ENCODE peak calls at places on chromosomes 11 and 22, in nine cellular contexts. U is left ventricle myocardium inferior, N is AG09309, O is right lobe of liver, L is choroid plexus epithelial cell, I is fibroblast of mammary gland, J is AG10803, T is IMR-90, B is GM12865. P is an unnamed sample.

GRCh38 chr22:34414467-34415440 is 494.5 kb upstream of the LARGE1 start:
- DNase-seq in L (peak), J (peak), U (no peak), T (no peak), B (peak), O (peak), I (peak), N (no peak), P (no peak)

GRCh38 chr22:27247691-27248434 is 553.7 kb downstream of the MN1 start:
- DNase-seq in T (no peak), U (no peak), I (peak), N (no peak), L (peak), J (peak), O (no peak), B (no peak), P (peak)

GRCh38 chr11:119501777-119502405 is 78.9 kb upstream of the THY1 start:
- DNase-seq in I (no peak), N (no peak), L (no peak), T (no peak), B (no peak), U (no peak), O (no peak), J (no peak), P (no peak)

GRCh38 chr22:27499121-27499520 is 302.4 kb downstream of the MN1 start:
- DNase-seq in L (no peak), O (no peak), J (no peak), N (no peak), B (no peak), I (no peak), T (no peak), U (no peak), P (no peak)

GRCh38 chr11:113730887-113731726 is 25.0 kb upstream of the TMPRSS5 start:
- DNase-seq in N (peak), O (no peak), J (peak), I (peak), L (peak), B (peak), U (no peak), T (peak), P (peak)

GRCh38 chr11:58318532-58318931 is 40.3 kb downstream of the OR5B17 start:
- DNase-seq in I (peak), T (peak), N (peak), O (no peak), J (peak), L (peak), U (no peak), B (no peak), P (peak)

GRCh38 chr11:2799881-2800654 is 85.5 kb downstream of the CDKN1C start:
- DNase-seq in J (no peak), B (no peak), T (no peak), L (no peak), N (no peak), I (no peak), O (peak), U (peak), P (no peak)

GRCh38 chr11:73931039-73931645 is 19.7 kb upstream of the DNAJB13 start:
- DNase-seq in I (peak), U (no peak), B (peak), N (peak), J (peak), O (no peak), L (peak), T (peak), P (peak)

GRCh38 chr22:23529166-23530103 is 50.7 kb downstream of the IGLL1 start:
- DNase-seq in O (no peak), N (no peak), L (no peak), I (no peak), J (no peak), U (no peak), T (no peak), B (no peak), P (no peak)

GRCh38 chr11:32473282-32473909 is 38.1 kb upstream of the WT1 start:
- DNase-seq in L (no peak), O (no peak), N (no peak), I (no peak), B (no peak), T (no peak), U (no peak), J (no peak), P (no peak)

GRCh38 chr11:118398797-118399564 is 2.4 kb upstream of the ATP5MG start:
- DNase-seq in J (no peak), U (no peak), I (no peak), N (no peak), L (peak), B (peak), T (peak), O (no peak), P (no peak)

GRCh38 chr22:18000441-18001039 is 23.8 kb downstream of the MICAL3 start:
- DNase-seq in J (no peak), N (no peak), O (peak), B (no peak), T (no peak), I (no peak), U (no peak), L (no peak), P (peak)

GRCh38 chr11:555500-556174 is 4.9 kb downstream of the LMNTD2 start:
- DNase-seq in O (no peak), N (no peak), U (no peak), L (no peak), I (no peak), B (no peak), J (no peak), T (no peak), P (no peak)

GRCh38 chr11:112525844-112526590 is 265.4 kb upstream of the PLET1 start:
- DNase-seq in U (no peak), I (no peak), T (no peak), O (no peak), J (no peak), N (no peak), L (no peak), B (no peak), P (no peak)

GRCh38 chr11:18741783-18742182 is 15.8 kb upstream of the IGSF22 start:
- DNase-seq in T (no peak), J (no peak), B (no peak), O (no peak), U (no peak), I (no peak), N (no peak), L (no peak), P (no peak)

GRCh38 chr11:44244649-44245308 is 65.2 kb downstream of the ALX4 start:
- DNase-seq in T (peak), J (no peak), B (no peak), L (peak), U (no peak), I (peak), N (no peak), O (no peak), P (peak)

GRCh38 chr22:41672780-41673509 is 15.7 kb downstream of the SNU13 start:
- DNase-seq in J (peak), O (no peak), L (peak), U (no peak), T (no peak), B (peak), N (no peak), I (no peak), P (no peak)
- TF ChIP-seq CTCF in J (peak), O (peak), L (peak), U (peak), T (peak), B (peak), N (peak), I (peak), P (peak)

DNA sequence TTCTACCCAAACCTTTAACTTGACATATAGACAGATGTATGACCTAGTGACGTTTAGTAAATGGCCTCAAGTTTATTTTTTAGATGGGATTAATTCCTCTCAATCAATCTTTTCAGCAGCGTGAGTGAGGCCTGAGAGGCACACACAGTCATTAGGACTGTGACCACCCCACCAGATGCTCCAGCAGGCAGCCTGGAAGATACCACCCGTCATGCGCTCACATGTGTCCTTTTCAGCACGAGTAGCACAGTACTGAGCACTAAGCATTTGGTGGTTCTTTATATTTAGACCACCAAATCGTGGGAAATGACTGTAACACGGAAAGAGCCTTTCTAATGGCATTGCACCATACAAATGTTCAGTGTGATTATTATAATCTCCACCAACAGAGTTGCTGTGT is 354.6 kb upstream of the DDI1 start:
- DNase-seq in J (no peak), I (no peak), O (no peak), B (no peak), N (no peak), T (no peak), L (no peak), U (no peak), P (no peak)
- H3K4me3 ChIP-seq in J (no peak), I (no peak), O (no peak), B (no peak), N (no peak), T (no peak), L (no peak), U (no peak), P (no peak)

DNA sequence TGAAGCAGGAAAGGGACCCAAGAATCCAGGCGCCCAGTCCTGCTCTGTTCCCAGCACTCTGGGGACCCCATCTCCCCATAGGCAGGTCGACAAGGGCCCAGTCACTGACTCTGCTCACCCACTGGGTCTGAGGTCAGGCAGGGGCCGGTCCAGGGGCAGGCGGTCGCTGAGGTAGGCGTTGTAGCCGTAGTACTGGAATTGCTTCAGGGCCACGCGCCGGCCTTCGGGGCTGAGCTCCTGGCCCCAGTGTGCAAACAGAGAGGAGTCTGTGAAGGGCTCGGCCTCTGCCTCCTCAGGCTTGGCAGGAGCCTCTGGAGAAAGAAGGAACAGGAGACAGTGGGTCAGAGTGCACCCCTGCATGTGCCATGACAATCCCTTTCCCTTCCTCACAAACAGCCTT is 95.6 kb upstream of the CSNK2A3 start:
- DNase-seq in I (no peak), O (no peak), T (no peak), L (no peak), J (no peak), U (no peak), N (no peak), B (no peak), P (no peak)
- TF ChIP-seq CTCF in I (no peak), O (no peak), T (no peak), L (no peak), J (no peak), U (no peak), N (no peak), B (no peak), P (no peak)

GRCh38 chr22:19148417-19149046 is 1.6 kb downstream of the GSC2 start:
- DNase-seq in L (no peak), U (no peak), I (no peak), T (no peak), J (no peak), B (no peak), O (no peak), N (no peak), P (no peak)
- H3K4me3 ChIP-seq in L (no peak), U (no peak), I (no peak), T (no peak), J (no peak), B (no peak), O (no peak), N (no peak), P (no peak)

GRCh38 chr11:108559904-108560303 is 33.7 kb downstream of the EXPH5 start:
- DNase-seq in B (no peak), I (peak), U (no peak), N (peak), L (peak), J (peak), O (no peak), T (peak), P (peak)

GRCh38 chr11:108556019-108556418 is 37.5 kb downstream of the EXPH5 start:
- DNase-seq in I (no peak), T (no peak), N (no peak), B (no peak), U (no peak), L (no peak), J (no peak), O (no peak), P (no peak)

GRCh38 chr11:108561535-108561991 is 32.0 kb downstream of the EXPH5 start:
- DNase-seq in L (peak), T (peak), U (no peak), B (no peak), J (peak), O (no peak), I (no peak), N (no peak), P (peak)

GRCh38 chr11:108559340-108559739 is 34.2 kb downstream of the EXPH5 start:
- DNase-seq in O (no peak), N (peak), U (no peak), T (peak), I (peak), L (peak), B (no peak), J (peak), P (peak)

DNA sequence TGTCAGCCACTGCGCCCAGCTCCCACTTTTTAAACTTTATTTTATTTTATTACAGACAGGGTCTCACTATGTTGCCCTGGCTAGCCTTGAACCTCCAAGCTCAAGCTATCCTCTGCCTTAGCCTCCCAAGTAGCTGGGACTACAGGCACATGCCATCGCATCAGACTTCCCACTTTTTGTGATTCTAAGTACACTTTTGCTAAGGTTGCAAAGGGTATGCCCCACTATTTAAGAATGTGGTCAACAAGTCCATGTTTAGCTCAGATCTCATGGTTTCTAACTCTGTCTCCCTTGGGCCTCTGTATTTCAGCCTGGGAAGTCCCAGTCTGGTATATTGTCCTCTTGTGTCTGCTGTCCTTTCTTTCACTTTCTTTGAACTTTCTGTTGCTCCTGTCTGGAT is 35.3 kb downstream of the EXPH5 start:
- DNase-seq in O (no peak), U (no peak), J (no peak), B (peak), I (no peak), T (no peak), N (no peak), L (no peak), P (no peak)
- TF ChIP-seq CTCF in O (no peak), U (no peak), J (no peak), B (no peak), I (no peak), T (no peak), N (no peak), L (no peak), P (no peak)

GRCh38 chr22:30610299-30610698 is 3.3 kb downstream of the TCN2 start:
- DNase-seq in T (no peak), I (no peak), J (no peak), N (no peak), L (no peak), O (no peak), B (no peak), U (no peak), P (no peak)

GRCh38 chr22:30607300-30607930 is 441 bp downstream of the TCN2 start:
- DNase-seq in L (no peak), J (no peak), O (no peak), I (no peak), N (no peak), U (no peak), T (no peak), B (no peak), P (no peak)

GRCh38 chr22:30607939-30608338 is 965 bp downstream of the TCN2 start:
- DNase-seq in T (no peak), I (no peak), B (no peak), N (no peak), O (no peak), L (no peak), J (no peak), U (no peak), P (no peak)

GRCh38 chr22:30611197-30611596 is 4.2 kb downstream of the TCN2 start:
- DNase-seq in T (peak), J (no peak), N (no peak), B (no peak), U (no peak), O (no peak), L (no peak), I (no peak), P (no peak)

DNA sequence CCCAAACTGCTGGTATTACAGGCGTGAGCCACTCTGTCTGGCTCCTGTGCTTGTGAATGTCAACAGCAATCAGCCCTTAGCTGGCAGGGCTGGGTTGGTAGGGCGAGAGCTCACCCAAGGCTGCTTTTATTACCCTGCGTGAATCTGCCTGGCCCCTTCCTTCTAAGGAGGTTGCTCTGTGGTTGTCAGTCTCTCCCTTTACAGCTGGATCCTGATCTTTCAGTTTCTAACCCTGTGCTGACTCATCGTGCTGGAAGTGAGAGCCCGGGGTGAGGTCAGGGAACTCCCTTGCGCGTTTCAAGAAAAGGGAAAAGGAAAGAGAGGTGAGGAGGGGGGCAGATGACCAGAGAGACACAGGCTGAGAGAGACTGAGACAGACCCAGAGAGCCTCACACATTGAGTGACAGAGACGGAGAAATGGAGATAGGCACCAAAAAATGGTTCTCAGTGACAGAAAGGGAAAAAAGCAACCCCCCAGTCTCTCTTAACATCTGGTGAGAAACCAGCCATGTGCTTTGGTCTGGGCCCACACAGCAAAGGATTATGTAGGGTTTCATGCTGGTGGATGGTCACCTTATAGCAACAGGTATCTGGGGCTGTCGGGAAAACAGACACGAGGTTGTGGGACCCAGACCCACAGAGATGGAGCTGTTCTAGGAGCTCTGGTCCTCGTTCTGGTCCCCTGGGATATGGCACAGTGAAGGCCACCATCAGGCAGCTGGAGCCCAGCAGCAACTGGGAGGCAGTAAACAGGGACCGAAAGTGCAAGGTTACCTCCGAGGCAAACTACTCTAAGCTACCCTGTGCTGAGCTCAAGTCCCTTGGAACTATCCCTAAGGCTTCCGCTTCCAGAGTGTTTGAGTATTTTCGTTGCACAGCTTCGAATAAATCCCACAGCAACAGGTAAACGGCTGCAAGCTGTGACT is 2.5 kb downstream of the TCN2 start:
- DNase-seq in J (peak), B (peak), I (peak), N (peak), L (peak), U (peak), T (peak), O (no peak), P (peak)
- H3K4me3 ChIP-seq in J (no peak), B (no peak), I (no peak), N (no peak), L (no peak), U (peak), T (no peak), O (no peak), P (no peak)

DNA sequence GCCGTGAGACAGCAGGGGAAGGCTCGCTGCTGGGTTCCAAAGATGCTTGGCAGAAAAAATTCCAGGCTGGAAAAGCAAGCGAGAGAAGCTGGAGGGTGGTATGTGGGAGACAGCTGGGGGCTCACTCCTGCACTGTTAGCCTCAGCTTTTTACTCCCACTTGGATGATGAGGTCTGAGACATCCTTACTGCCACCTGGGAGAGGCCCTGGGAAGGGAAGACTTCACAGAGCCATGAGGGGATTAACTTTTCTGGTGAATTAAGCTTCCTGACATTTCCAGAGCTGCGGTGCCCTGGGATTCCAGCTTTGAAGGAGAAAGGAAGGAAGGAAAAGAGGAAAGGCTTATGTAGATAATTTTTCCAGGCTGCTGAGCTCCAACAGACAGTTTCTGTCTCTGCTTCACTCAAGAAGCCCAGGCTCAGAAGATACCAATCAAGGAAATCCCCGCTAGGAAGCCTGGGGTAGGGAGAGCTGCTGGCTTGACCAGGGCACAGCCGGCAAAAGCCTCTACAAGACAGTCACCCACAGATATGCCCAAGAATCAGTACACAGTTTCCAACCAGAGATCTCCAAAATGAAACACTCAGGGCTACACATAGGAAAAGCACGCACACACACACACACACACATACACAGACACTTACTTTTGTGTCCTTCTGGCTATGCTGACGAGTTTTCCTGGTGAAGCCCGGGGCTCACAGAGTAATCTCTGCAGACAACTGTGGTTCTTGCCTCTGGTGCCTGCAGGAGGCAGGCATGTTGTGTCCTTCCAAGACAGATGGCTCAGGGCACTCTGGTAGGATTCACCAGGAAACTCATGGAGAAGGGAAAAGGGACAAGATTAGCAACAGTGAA is 907 bp downstream of the MCHR1 start:
- DNase-seq in I (peak), J (peak), U (no peak), O (no peak), T (peak), N (no peak), L (peak), B (no peak), P (peak)
- TF ChIP-seq CTCF in I (peak), J (peak), U (no peak), O (no peak), T (no peak), N (no peak), L (peak), B (no peak), P (peak)

P was measured in fibroblast of the aortic adventitia.